ENCODE peak calls at places on chromosomes 13 and 19, in four cellular contexts. C is gastrocnemius medialis, S is vagina, M is uterus. I is an unnamed sample. For H3K4me1 and H3K27me3, the result is how much of the 10 kb centered on the place peaks cover.

GRCh38 chr19:44548736-44549135 is 19.3 kb upstream of the CEACAM20 start:
- DNase-seq in M (no peak), C (no peak), S (no peak), I (peak)

GRCh38 chr19:2735374-2735773 is 4.4 kb downstream of the SLC39A3 start:
- DNase-seq in C (no peak), S (no peak), M (no peak), I (no peak)

GRCh38 chr13:94195715-94196114 is 283.8 kb downstream of the DCT start:
- DNase-seq in C (no peak), S (no peak), M (no peak), I (no peak)

GRCh38 chr13:108944760-108945159 is 315.3 kb downstream of the MYO16 start:
- DNase-seq in C (no peak), M (no peak), S (no peak), I (no peak)

GRCh38 chr19:58538257-58539168 is 5.4 kb upstream of the TRIM28 start:
- DNase-seq in S (no peak), M (no peak), C (no peak), I (no peak)

GRCh38 chr13:113887700-113888201 is 23.9 kb upstream of the GAS6 start:
- DNase-seq in S (no peak), C (no peak), M (no peak), I (peak)

GRCh38 chr19:58409010-58409790 is 751 bp downstream of the ZNF584 start:
- DNase-seq in S (no peak), C (no peak), M (no peak), I (no peak)

GRCh38 chr13:40779049-40779448 is 8.1 kb upstream of the MRPS31 start:
- DNase-seq in C (no peak), M (no peak), S (peak), I (peak)

GRCh38 chr13:111893071-111893606 is 173.8 kb upstream of the SOX1 start:
- DNase-seq in M (no peak), S (peak), C (no peak), I (peak)

GRCh38 chr13:27131202-27131623 is 40.4 kb downstream of the USP12 start:
- DNase-seq in C (no peak), M (no peak), S (no peak), I (no peak)

GRCh38 chr13:105774739-105775460 is 760.6 kb downstream of the EFNB2 start:
- DNase-seq in C (no peak), S (no peak), M (no peak), I (no peak)

GRCh38 chr19:51600940-51601575 is 29.1 kb downstream of the SIGLEC5 start:
- DNase-seq in S (no peak), M (no peak), C (no peak), I (no peak)

GRCh38 chr13:106899444-106899843 is 331.5 kb upstream of the ARGLU1 start:
- DNase-seq in C (no peak), S (no peak), M (no peak), I (no peak)

GRCh38 chr19:1862424-1863307 is 713 bp downstream of the KLF16 start:
- DNase-seq in C (no peak), S (no peak), M (no peak), I (no peak)

GRCh38 chr19:55387736-55388497 is 2.2 kb downstream of the RPL28 start:
- DNase-seq in M (no peak), S (no peak), C (no peak), I (no peak)
- H3K4me1 ChIP-seq in M (under half), S (half or more), C (under half), I (under half)

DNA sequence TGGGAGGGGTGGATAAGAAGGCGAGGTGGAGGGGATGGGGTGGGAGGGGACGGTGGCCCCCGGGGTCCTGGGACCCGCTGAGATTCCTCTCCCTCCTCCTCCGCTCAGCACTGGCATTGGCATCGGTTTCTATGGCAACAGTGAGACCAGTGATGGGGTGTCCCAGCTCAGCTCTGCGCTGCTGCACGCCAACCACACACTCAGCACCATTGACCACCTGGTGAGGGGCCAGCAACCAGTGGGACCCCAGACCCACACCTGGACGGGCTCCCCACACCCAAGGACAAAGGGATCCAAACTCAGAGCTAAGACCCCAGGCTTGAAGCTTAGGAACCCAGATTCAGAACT is 5.9 kb downstream of the TTYH1 start:
- DNase-seq in M (no peak), C (no peak), S (no peak), I (no peak)
- H3K27me3 ChIP-seq in M (under half), C (half or more), S (under half), I (under half)

DNA sequence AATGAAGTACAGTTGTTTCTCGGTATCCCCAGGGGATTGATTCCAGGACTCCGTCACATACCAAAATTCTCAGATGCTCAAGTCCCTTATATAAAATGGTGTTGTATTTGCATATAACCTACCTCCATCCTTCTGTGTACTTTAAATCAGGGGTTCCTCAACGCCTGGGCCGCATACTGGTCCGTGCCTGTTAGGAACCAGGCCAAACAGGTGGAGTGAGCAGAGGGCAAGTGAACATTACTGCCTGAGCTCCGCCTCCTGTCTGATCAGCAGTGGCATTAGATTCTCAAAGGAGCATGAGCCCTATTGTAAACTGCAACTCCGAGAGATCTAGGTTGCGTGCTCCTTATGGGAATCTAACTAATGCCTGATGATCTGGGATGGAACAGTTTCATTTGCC is 42.2 kb upstream of the KCTD4 start:
- DNase-seq in C (no peak), S (no peak), M (no peak), I (no peak)
- H3K4me1 ChIP-seq in C (under half), S (under half), M (under half), I (under half)

GRCh38 chr19:8150178-8150865 is 930 bp upstream of the FBN3 start:
- DNase-seq in S (no peak), C (no peak), M (no peak), I (no peak)

GRCh38 chr19:8149261-8150094 is at the start of gene FBN3:
- DNase-seq in S (no peak), M (no peak), C (no peak), I (no peak)

GRCh38 chr19:8150998-8151397 is 1.6 kb upstream of the FBN3 start:
- DNase-seq in C (no peak), M (no peak), S (no peak), I (no peak)

GRCh38 chr19:8148410-8149231 is 771 bp downstream of the FBN3 start:
- DNase-seq in C (no peak), M (no peak), S (no peak), I (no peak)

GRCh38 chr19:8151499-8152035 is 2.2 kb upstream of the FBN3 start:
- DNase-seq in M (no peak), C (no peak), S (no peak), I (no peak)
- H3K27me3 ChIP-seq in M (under half), C (under half), S (under half), I (under half)

GRCh38 chr19:18423258-18424020 is 4.2 kb downstream of the SSBP4 start:
- DNase-seq in M (no peak), S (no peak), C (no peak), I (no peak)
- H3K4me1 ChIP-seq in M (under half), S (half or more), C (half or more), I (under half)

I was measured in right atrium auricular region.